ENCODE peak calls at places on chromosomes 11 and 22, in ten cellular contexts. O is neural progenitor cell; X is naive thymus-derived CD4-positive, alpha-beta T cell; L is activated T-cell treated with anti-CD3 and anti-CD28 coated beads for 1 hour; B is stimulated activated naive CD4-positive, alpha-beta T cell; J is effector memory CD4-positive, alpha-beta T cell; E is H9; A is substantia nigra; K is A549; U is fibroblast of villous mesenchyme. S is an unnamed sample.
A peak's percentile ranks its signal among the peaks of the same experiment; 100 is the strongest.

GRCh38 chr11:35419713-35420333 is 465 bp upstream of the SLC1A2 start:
- DNase-seq in X (no peak), L (no peak), E (no peak), K (no peak), U (no peak), J (no peak), A (peak; percentile 38), O (peak; percentile 29), B (no peak), S (peak; percentile 12)

GRCh38 chr11:88480217-88480616 is 142.7 kb upstream of the CTSC start:
- DNase-seq in X (no peak), J (no peak), B (no peak), K (no peak), A (no peak), U (peak; percentile 81), O (no peak), E (no peak), L (no peak), S (no peak)

GRCh38 chr11:20451568-20451967 is 64.1 kb downstream of the PRMT3 start:
- DNase-seq in A (no peak), X (no peak), O (no peak), B (no peak), L (no peak), U (peak; percentile 50), E (no peak), K (no peak), J (no peak), S (no peak)

GRCh38 chr11:2346014-2346413 is 31.1 kb upstream of the CD81 start:
- DNase-seq in X (no peak), B (no peak), L (no peak), K (no peak), O (no peak), U (no peak), A (no peak), E (no peak), J (no peak), S (no peak)

GRCh38 chr11:70153133-70153727 is 49.9 kb upstream of the FADD start:
- DNase-seq in X (no peak), O (no peak), K (no peak), J (no peak), U (no peak), B (no peak), E (no peak), L (no peak), A (no peak), S (no peak)

GRCh38 chr11:33802414-33802950 is 28.2 kb upstream of the FBXO3 start:
- DNase-seq in X (no peak), E (peak; percentile 90), O (peak; percentile 93), U (peak; percentile 71), K (peak; percentile 81), B (no peak), A (peak; percentile 73), J (no peak), L (peak; percentile 3), S (peak; percentile 80)

GRCh38 chr11:9825895-9826294 is 162.0 kb downstream of the SWAP70 start:
- DNase-seq in O (no peak), L (no peak), U (no peak), A (no peak), E (no peak), J (no peak), K (no peak), B (no peak), X (no peak), S (no peak)

GRCh38 chr22:19817561-19818263 is 37.0 kb downstream of the GNB1L start:
- DNase-seq in L (no peak), A (no peak), U (no peak), B (no peak), K (no peak), J (no peak), O (no peak), X (no peak), E (peak; percentile 24), S (no peak)

GRCh38 chr22:45329536-45329936 is 19.8 kb downstream of the FAM118A start:
- DNase-seq in E (no peak), O (no peak), B (no peak), K (no peak), A (peak; percentile 80), L (no peak), X (no peak), U (no peak), J (no peak), S (no peak)

GRCh38 chr11:110130642-110131238 is 37.5 kb downstream of the ZC3H12C start:
- DNase-seq in X (no peak), E (peak; percentile 42), O (peak; percentile 93), A (no peak), K (no peak), J (no peak), L (no peak), U (no peak), B (no peak), S (peak; percentile 16)

GRCh38 chr11:26150046-26150445 is 181.9 kb upstream of the ANO3 start:
- DNase-seq in L (no peak), K (no peak), A (no peak), E (no peak), X (no peak), J (no peak), B (no peak), O (no peak), U (no peak), S (no peak)

GRCh38 chr22:46907578-46908215 is 145.2 kb downstream of the TBC1D22A start:
- DNase-seq in X (no peak), E (no peak), O (no peak), U (no peak), J (no peak), B (no peak), L (no peak), A (no peak), K (no peak), S (no peak)

GRCh38 chr11:60633645-60634044 is 65.8 kb upstream of the MS4A8 start:
- DNase-seq in K (no peak), U (no peak), B (no peak), O (no peak), A (no peak), E (no peak), L (no peak), X (no peak), J (no peak), S (no peak)

GRCh38 chr11:114564836-114565235 is 5.2 kb upstream of the NXPE1 start:
- DNase-seq in E (no peak), K (no peak), O (no peak), U (no peak), A (no peak), J (no peak), X (no peak), B (no peak), L (no peak), S (no peak)

GRCh38 chr22:49142891-49143290 is 684.8 kb downstream of the BRD1 start:
- DNase-seq in B (no peak), K (no peak), X (no peak), L (no peak), E (no peak), A (no peak), J (no peak), U (no peak), O (no peak), S (no peak)

GRCh38 chr11:9950462-9950861 is 286.6 kb downstream of the SWAP70 start:
- DNase-seq in X (no peak), K (no peak), U (no peak), E (no peak), O (no peak), J (no peak), A (no peak), L (no peak), B (no peak), S (no peak)